ENCODE peak calls at places on chromosome 20, in seven cellular contexts. One of them, this sample, is unnamed.

GRCh38 chr20:63173552-63174191 is 42.3 kb downstream of the YTHDF1 start:
- DNase-seq in PC-3: no peak
- DNase-seq in sigmoid colon: no peak
- DNase-seq in psoas muscle: no peak
- DNase-seq in cardiac muscle cell: no peak
- DNase-seq in mammary epithelial cell: no peak
- DNase-seq in effector memory CD4-positive, alpha-beta T cell: no peak
- DNase-seq in this sample: peak; percentile 83

GRCh38 chr20:14207591-14207990 is 129.8 kb downstream of the FLRT3 start:
- DNase-seq in PC-3: no peak
- DNase-seq in sigmoid colon: no peak
- DNase-seq in psoas muscle: no peak
- DNase-seq in cardiac muscle cell: no peak
- DNase-seq in mammary epithelial cell: no peak
- DNase-seq in effector memory CD4-positive, alpha-beta T cell: no peak
- DNase-seq in this sample: no peak

GRCh38 chr20:57779401-57780003 is 69.7 kb upstream of the PMEPA1 start:
- DNase-seq in PC-3: peak; percentile 88
- DNase-seq in sigmoid colon: peak; percentile 33
- DNase-seq in psoas muscle: no peak
- DNase-seq in cardiac muscle cell: no peak
- DNase-seq in mammary epithelial cell: peak; percentile 64
- DNase-seq in effector memory CD4-positive, alpha-beta T cell: no peak
- DNase-seq in this sample: peak; percentile 65

GRCh38 chr20:49505518-49505917 is 23.1 kb upstream of the KCNB1 start:
- DNase-seq in PC-3: no peak
- DNase-seq in sigmoid colon: peak; percentile 77
- DNase-seq in psoas muscle: no peak
- DNase-seq in cardiac muscle cell: no peak
- DNase-seq in mammary epithelial cell: no peak
- DNase-seq in effector memory CD4-positive, alpha-beta T cell: no peak
- DNase-seq in this sample: peak; percentile 70

GRCh38 chr20:11676618-11677289 is 240.9 kb upstream of the BTBD3 start:
- DNase-seq in PC-3: peak; percentile 64
- DNase-seq in sigmoid colon: no peak
- DNase-seq in psoas muscle: peak; percentile 26
- DNase-seq in cardiac muscle cell: peak; percentile 67
- DNase-seq in mammary epithelial cell: peak; percentile 27
- DNase-seq in effector memory CD4-positive, alpha-beta T cell: no peak
- DNase-seq in this sample: peak; percentile 60

GRCh38 chr20:10670521-10671220 is 3.1 kb downstream of the JAG1 start:
- DNase-seq in PC-3: no peak
- DNase-seq in sigmoid colon: no peak
- DNase-seq in psoas muscle: no peak
- DNase-seq in cardiac muscle cell: peak; percentile 56
- DNase-seq in mammary epithelial cell: no peak
- DNase-seq in effector memory CD4-positive, alpha-beta T cell: no peak
- DNase-seq in this sample: no peak

GRCh38 chr20:62961310-62961783 is 8.8 kb downstream of the SLC17A9 start:
- DNase-seq in PC-3: no peak
- DNase-seq in sigmoid colon: no peak
- DNase-seq in psoas muscle: no peak
- DNase-seq in cardiac muscle cell: peak; percentile 69
- DNase-seq in mammary epithelial cell: peak; percentile 79
- DNase-seq in effector memory CD4-positive, alpha-beta T cell: no peak
- DNase-seq in this sample: peak; percentile 96

GRCh38 chr20:49685809-49686208 is 27.9 kb downstream of the B4GALT5 start:
- DNase-seq in PC-3: peak; percentile 49
- DNase-seq in sigmoid colon: no peak
- DNase-seq in psoas muscle: no peak
- DNase-seq in cardiac muscle cell: no peak
- DNase-seq in mammary epithelial cell: no peak
- DNase-seq in effector memory CD4-positive, alpha-beta T cell: no peak
- DNase-seq in this sample: no peak

GRCh38 chr20:24027229-24027628 is 38.6 kb upstream of the GGTLC1 start:
- DNase-seq in PC-3: peak; percentile 22
- DNase-seq in sigmoid colon: peak; percentile 74
- DNase-seq in psoas muscle: peak; percentile 52
- DNase-seq in cardiac muscle cell: no peak
- DNase-seq in mammary epithelial cell: no peak
- DNase-seq in effector memory CD4-positive, alpha-beta T cell: peak; percentile 60
- DNase-seq in this sample: no peak

GRCh38 chr20:48455606-48456360 is 372.0 kb downstream of the PREX1 start:
- DNase-seq in PC-3: no peak
- DNase-seq in sigmoid colon: peak; percentile 39
- DNase-seq in psoas muscle: no peak
- DNase-seq in cardiac muscle cell: peak; percentile 29
- DNase-seq in mammary epithelial cell: peak; percentile 31
- DNase-seq in effector memory CD4-positive, alpha-beta T cell: no peak
- DNase-seq in this sample: no peak

GRCh38 chr20:53865905-53866786 is 204.2 kb downstream of the BCAS1 start:
- DNase-seq in PC-3: peak; percentile 99
- DNase-seq in sigmoid colon: peak; percentile 68
- DNase-seq in psoas muscle: no peak
- DNase-seq in cardiac muscle cell: peak; percentile 50
- DNase-seq in mammary epithelial cell: peak; percentile 81
- DNase-seq in effector memory CD4-positive, alpha-beta T cell: no peak
- DNase-seq in this sample: no peak

GRCh38 chr20:12531626-12532025 is 477.1 kb upstream of the SPTLC3 start:
- DNase-seq in PC-3: no peak
- DNase-seq in sigmoid colon: no peak
- DNase-seq in psoas muscle: no peak
- DNase-seq in cardiac muscle cell: no peak
- DNase-seq in mammary epithelial cell: no peak
- DNase-seq in effector memory CD4-positive, alpha-beta T cell: no peak
- DNase-seq in this sample: no peak

GRCh38 chr20:2657241-2657640 is 4.8 kb downstream of the NOP56 start:
- DNase-seq in PC-3: no peak
- DNase-seq in sigmoid colon: no peak
- DNase-seq in psoas muscle: no peak
- DNase-seq in cardiac muscle cell: no peak
- DNase-seq in mammary epithelial cell: no peak
- DNase-seq in effector memory CD4-positive, alpha-beta T cell: no peak
- DNase-seq in this sample: no peak

GRCh38 chr20:24722586-24722985 is 226.5 kb upstream of the CST7 start:
- DNase-seq in PC-3: no peak
- DNase-seq in sigmoid colon: no peak
- DNase-seq in psoas muscle: no peak
- DNase-seq in cardiac muscle cell: no peak
- DNase-seq in mammary epithelial cell: no peak
- DNase-seq in effector memory CD4-positive, alpha-beta T cell: no peak
- DNase-seq in this sample: no peak

GRCh38 chr20:54025166-54025835 is 45.1 kb downstream of the BCAS1 start:
- DNase-seq in PC-3: no peak
- DNase-seq in sigmoid colon: no peak
- DNase-seq in psoas muscle: no peak
- DNase-seq in cardiac muscle cell: no peak
- DNase-seq in mammary epithelial cell: no peak
- DNase-seq in effector memory CD4-positive, alpha-beta T cell: no peak
- DNase-seq in this sample: peak; percentile 50

GRCh38 chr20:15616626-15617025 is 956.6 kb downstream of the KIF16B start:
- DNase-seq in PC-3: peak; percentile 15
- DNase-seq in sigmoid colon: no peak
- DNase-seq in psoas muscle: no peak
- DNase-seq in cardiac muscle cell: no peak
- DNase-seq in mammary epithelial cell: no peak
- DNase-seq in effector memory CD4-positive, alpha-beta T cell: no peak
- DNase-seq in this sample: no peak

GRCh38 chr20:31974975-31975481 is 7.1 kb downstream of the XKR7 start:
- DNase-seq in PC-3: no peak
- DNase-seq in sigmoid colon: no peak
- DNase-seq in psoas muscle: no peak
- DNase-seq in cardiac muscle cell: no peak
- DNase-seq in mammary epithelial cell: no peak
- DNase-seq in effector memory CD4-positive, alpha-beta T cell: no peak
- DNase-seq in this sample: peak; percentile 88

GRCh38 chr20:39326050-39326449 is 363.9 kb downstream of the DHX35 start:
- DNase-seq in PC-3: no peak
- DNase-seq in sigmoid colon: no peak
- DNase-seq in psoas muscle: no peak
- DNase-seq in cardiac muscle cell: no peak
- DNase-seq in mammary epithelial cell: no peak
- DNase-seq in effector memory CD4-positive, alpha-beta T cell: no peak
- DNase-seq in this sample: no peak

GRCh38 chr20:41306061-41306727 is 11.3 kb downstream of the ZHX3 start:
- DNase-seq in PC-3: no peak
- DNase-seq in sigmoid colon: no peak
- DNase-seq in psoas muscle: no peak
- DNase-seq in cardiac muscle cell: no peak
- DNase-seq in mammary epithelial cell: no peak
- DNase-seq in effector memory CD4-positive, alpha-beta T cell: no peak
- DNase-seq in this sample: no peak

GRCh38 chr20:49668181-49668877 is 45.3 kb downstream of the B4GALT5 start:
- DNase-seq in PC-3: no peak
- DNase-seq in sigmoid colon: no peak
- DNase-seq in psoas muscle: no peak
- DNase-seq in cardiac muscle cell: no peak
- DNase-seq in mammary epithelial cell: no peak
- DNase-seq in effector memory CD4-positive, alpha-beta T cell: peak; percentile 80
- DNase-seq in this sample: no peak

GRCh38 chr20:20491110-20491783 is 123.3 kb downstream of the INSM1 start:
- DNase-seq in PC-3: peak; percentile 24
- DNase-seq in sigmoid colon: no peak
- DNase-seq in psoas muscle: no peak
- DNase-seq in cardiac muscle cell: no peak
- DNase-seq in mammary epithelial cell: peak; percentile 72
- DNase-seq in effector memory CD4-positive, alpha-beta T cell: no peak
- DNase-seq in this sample: no peak

GRCh38 chr20:62606551-62607201 is 35.6 kb upstream of the SLCO4A1 start:
- DNase-seq in PC-3: no peak
- DNase-seq in sigmoid colon: no peak
- DNase-seq in psoas muscle: peak; percentile 63
- DNase-seq in cardiac muscle cell: no peak
- DNase-seq in mammary epithelial cell: no peak
- DNase-seq in effector memory CD4-positive, alpha-beta T cell: no peak
- DNase-seq in this sample: no peak

GRCh38 chr20:63224272-63225081 is 8.5 kb upstream of the YTHDF1 start:
- DNase-seq in PC-3: peak; percentile 68
- DNase-seq in sigmoid colon: peak; percentile 78
- DNase-seq in psoas muscle: no peak
- DNase-seq in cardiac muscle cell: peak; percentile 35
- DNase-seq in mammary epithelial cell: peak; percentile 44
- DNase-seq in effector memory CD4-positive, alpha-beta T cell: no peak
- DNase-seq in this sample: peak; percentile 76

GRCh38 chr20:49631074-49631716 is 63.3 kb upstream of the PTGIS start:
- DNase-seq in PC-3: no peak
- DNase-seq in sigmoid colon: no peak
- DNase-seq in psoas muscle: no peak
- DNase-seq in cardiac muscle cell: no peak
- DNase-seq in mammary epithelial cell: no peak
- DNase-seq in effector memory CD4-positive, alpha-beta T cell: no peak
- DNase-seq in this sample: no peak

GRCh38 chr20:24314053-24314452 is 155.4 kb upstream of the SYNDIG1 start:
- DNase-seq in PC-3: no peak
- DNase-seq in sigmoid colon: no peak
- DNase-seq in psoas muscle: no peak
- DNase-seq in cardiac muscle cell: no peak
- DNase-seq in mammary epithelial cell: no peak
- DNase-seq in effector memory CD4-positive, alpha-beta T cell: no peak
- DNase-seq in this sample: no peak

GRCh38 chr20:13277663-13278295 is 56.7 kb downstream of the ISM1 start:
- DNase-seq in PC-3: no peak
- DNase-seq in sigmoid colon: no peak
- DNase-seq in psoas muscle: no peak
- DNase-seq in cardiac muscle cell: no peak
- DNase-seq in mammary epithelial cell: no peak
- DNase-seq in effector memory CD4-positive, alpha-beta T cell: no peak
- DNase-seq in this sample: no peak

GRCh38 chr20:63977392-63978276 is 1.8 kb downstream of the SAMD10 start:
- DNase-seq in PC-3: peak; percentile 51
- DNase-seq in sigmoid colon: peak; percentile 66
- DNase-seq in psoas muscle: no peak
- DNase-seq in cardiac muscle cell: no peak
- DNase-seq in mammary epithelial cell: no peak
- DNase-seq in effector memory CD4-positive, alpha-beta T cell: no peak
- DNase-seq in this sample: peak; percentile 42

GRCh38 chr20:60572991-60573390 is 614.8 kb downstream of the CDH26 start:
- DNase-seq in PC-3: no peak
- DNase-seq in sigmoid colon: no peak
- DNase-seq in psoas muscle: no peak
- DNase-seq in cardiac muscle cell: no peak
- DNase-seq in mammary epithelial cell: no peak
- DNase-seq in effector memory CD4-positive, alpha-beta T cell: no peak
- DNase-seq in this sample: no peak

GRCh38 chr20:46619445-46619844 is 31.8 kb downstream of the SLC13A3 start:
- DNase-seq in PC-3: no peak
- DNase-seq in sigmoid colon: no peak
- DNase-seq in psoas muscle: no peak
- DNase-seq in cardiac muscle cell: peak; percentile 1
- DNase-seq in mammary epithelial cell: no peak
- DNase-seq in effector memory CD4-positive, alpha-beta T cell: no peak
- DNase-seq in this sample: no peak
- H3K27me3 ChIP-seq in PC-3: peaks cover 31% of the 10 kb centered on the region
- H3K27me3 ChIP-seq in sigmoid colon: no peaks in the 10 kb centered on the region
- H3K27me3 ChIP-seq in psoas muscle: no peaks in the 10 kb centered on the region
- H3K27me3 ChIP-seq in cardiac muscle cell: no peaks in the 10 kb centered on the region
- H3K27me3 ChIP-seq in mammary epithelial cell: no peaks in the 10 kb centered on the region
- H3K27me3 ChIP-seq in effector memory CD4-positive, alpha-beta T cell: no peaks in the 10 kb centered on the region
- H3K27me3 ChIP-seq in this sample: no peaks in the 10 kb centered on the region

GRCh38 chr20:51434026-51434425 is 108.5 kb downstream of the NFATC2 start:
- DNase-seq in PC-3: no peak
- DNase-seq in sigmoid colon: no peak
- DNase-seq in psoas muscle: no peak
- DNase-seq in cardiac muscle cell: no peak
- DNase-seq in mammary epithelial cell: no peak
- DNase-seq in effector memory CD4-positive, alpha-beta T cell: no peak
- DNase-seq in this sample: no peak
- H3K36me3 ChIP-seq in PC-3: no peaks in the 10 kb centered on the region
- H3K36me3 ChIP-seq in sigmoid colon: no peaks in the 10 kb centered on the region
- H3K36me3 ChIP-seq in psoas muscle: no peaks in the 10 kb centered on the region
- H3K36me3 ChIP-seq in cardiac muscle cell: peaks cover 26% of the 10 kb centered on the region
- H3K36me3 ChIP-seq in mammary epithelial cell: no peaks in the 10 kb centered on the region
- H3K36me3 ChIP-seq in effector memory CD4-positive, alpha-beta T cell: peaks cover 61% of the 10 kb centered on the region
- H3K36me3 ChIP-seq in this sample: no peaks in the 10 kb centered on the region

GRCh38 chr20:33733654-33734576 is 2.1 kb downstream of the ZNF341 start:
- DNase-seq in PC-3: peak; percentile 70
- DNase-seq in sigmoid colon: peak; percentile 68
- DNase-seq in psoas muscle: no peak
- DNase-seq in cardiac muscle cell: no peak
- DNase-seq in mammary epithelial cell: peak; percentile 31
- DNase-seq in effector memory CD4-positive, alpha-beta T cell: no peak
- DNase-seq in this sample: no peak
- H3K4me3 ChIP-seq in PC-3: peak overlapping the region; percentile 73
- H3K4me3 ChIP-seq in sigmoid colon: no peak overlapping the region
- H3K4me3 ChIP-seq in psoas muscle: no peak overlapping the region
- H3K4me3 ChIP-seq in cardiac muscle cell: no peak overlapping the region
- H3K4me3 ChIP-seq in mammary epithelial cell: no peak overlapping the region
- H3K4me3 ChIP-seq in effector memory CD4-positive, alpha-beta T cell: no peak overlapping the region
- H3K4me3 ChIP-seq in this sample: no peak overlapping the region

GRCh38 chr20:44389871-44390270 is 34.4 kb downstream of the HNF4A start:
- DNase-seq in PC-3: no peak
- DNase-seq in sigmoid colon: no peak
- DNase-seq in psoas muscle: no peak
- DNase-seq in cardiac muscle cell: no peak
- DNase-seq in mammary epithelial cell: no peak
- DNase-seq in effector memory CD4-positive, alpha-beta T cell: no peak
- DNase-seq in this sample: peak; percentile 13
- H3K27me3 ChIP-seq in PC-3: no peaks in the 10 kb centered on the region
- H3K27me3 ChIP-seq in sigmoid colon: no peaks in the 10 kb centered on the region
- H3K27me3 ChIP-seq in psoas muscle: peaks cover 41% of the 10 kb centered on the region
- H3K27me3 ChIP-seq in cardiac muscle cell: no peaks in the 10 kb centered on the region
- H3K27me3 ChIP-seq in mammary epithelial cell: no peaks in the 10 kb centered on the region
- H3K27me3 ChIP-seq in effector memory CD4-positive, alpha-beta T cell: no peaks in the 10 kb centered on the region
- H3K27me3 ChIP-seq in this sample: peaks cover 3% of the 10 kb centered on the region